ENCODE peak calls at places on chromosomes 16 and 17, in four cellular contexts. R is body of pancreas, O is A549, U is thoracic aorta. V is an unnamed sample.

GRCh38 chr16:58638148-58639036 is 8.8 kb upstream of the CNOT1 start:
- DNase-seq in R (peak; percentile 40), O (peak; percentile 66), U (no peak), V (no peak)

GRCh38 chr17:17983776-17984175 is 11.1 kb downstream of the DRC3 start:
- DNase-seq in R (no peak), O (no peak), U (no peak), V (no peak)

GRCh38 chr16:964696-965395 is 5.9 kb downstream of the LMF1 start:
- DNase-seq in R (no peak), O (no peak), U (no peak), V (no peak)

GRCh38 chr16:5027086-5027485 is 6.6 kb downstream of the NAGPA start:
- DNase-seq in R (no peak), O (no peak), U (no peak), V (no peak)

GRCh38 chr16:732936-733335 is 6.0 kb downstream of the HAGHL start:
- DNase-seq in R (no peak), O (no peak), U (no peak), V (no peak)

GRCh38 chr17:19271751-19272357 is 34.7 kb downstream of the EPN2 start:
- DNase-seq in R (no peak), O (no peak), U (no peak), V (no peak)

GRCh38 chr17:57599271-57600045 is 145.6 kb downstream of the CCDC182 start:
- DNase-seq in R (no peak), O (no peak), U (no peak), V (no peak)

GRCh38 chr16:67100569-67101300 is 9.0 kb upstream of the PHAF1 start:
- DNase-seq in R (no peak), O (peak; percentile 49), U (no peak), V (no peak)

GRCh38 chr17:50697076-50697475 is 10.6 kb downstream of the ANKRD40 start:
- DNase-seq in R (peak; percentile 42), O (no peak), U (no peak), V (no peak)

GRCh38 chr17:20967776-20968175 is 75.0 kb downstream of the USP22 start:
- DNase-seq in R (no peak), O (no peak), U (no peak), V (no peak)

GRCh38 chr16:78298986-78299385 is 199.5 kb downstream of the WWOX start:
- DNase-seq in R (no peak), O (no peak), U (no peak), V (no peak)

GRCh38 chr16:78309763-78310162 is 210.3 kb downstream of the WWOX start:
- DNase-seq in R (no peak), O (no peak), U (no peak), V (no peak)

GRCh38 chr16:78307824-78308528 is 208.5 kb downstream of the WWOX start:
- DNase-seq in R (no peak), O (no peak), U (no peak), V (no peak)

GRCh38 chr16:78300469-78300868 is 201.0 kb downstream of the WWOX start:
- DNase-seq in R (no peak), O (no peak), U (no peak), V (no peak)

GRCh38 chr16:78303946-78304345 is 204.5 kb downstream of the WWOX start:
- DNase-seq in R (no peak), O (no peak), U (no peak), V (no peak)
- H3K4me1 ChIP-seq in R (peaks cover 8% of the 10 kb centered on the region), O (no peaks in the 10 kb centered on the region), U (no peaks in the 10 kb centered on the region), V (no peaks in the 10 kb centered on the region)

GRCh38 chr16:87322360-87322759 is 5.2 kb upstream of the C16orf95 start:
- DNase-seq in R (no peak), O (no peak), U (no peak), V (no peak)
- H3K27ac ChIP-seq in R (no peak overlapping the region), O (no peak overlapping the region), U (no peak overlapping the region), V (no peak overlapping the region)

DNA sequence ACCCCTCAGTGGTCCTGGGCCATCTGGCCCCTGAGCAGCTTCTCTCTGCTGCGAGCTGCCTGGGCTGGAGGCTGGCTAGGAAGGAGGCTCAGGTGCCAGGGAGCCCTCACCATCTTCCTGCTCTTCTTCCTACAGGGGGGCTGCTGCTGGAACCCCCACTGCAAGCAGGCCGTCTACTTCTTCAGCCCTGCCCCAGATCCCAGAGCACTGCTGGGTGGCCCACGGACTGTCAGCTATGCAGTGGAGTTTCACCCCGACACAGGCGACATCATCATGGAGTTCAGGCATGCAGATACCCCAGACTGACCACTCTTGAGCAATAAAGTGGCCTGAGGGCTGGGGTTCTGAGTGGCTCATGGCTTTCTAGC is 46.1 kb downstream of the PRMT7 start:
- DNase-seq in R (no peak), O (no peak), U (no peak), V (no peak)
- H3K4me3 ChIP-seq in R (no peak overlapping the region), O (no peak overlapping the region), U (no peak overlapping the region), V (no peak overlapping the region)

DNA sequence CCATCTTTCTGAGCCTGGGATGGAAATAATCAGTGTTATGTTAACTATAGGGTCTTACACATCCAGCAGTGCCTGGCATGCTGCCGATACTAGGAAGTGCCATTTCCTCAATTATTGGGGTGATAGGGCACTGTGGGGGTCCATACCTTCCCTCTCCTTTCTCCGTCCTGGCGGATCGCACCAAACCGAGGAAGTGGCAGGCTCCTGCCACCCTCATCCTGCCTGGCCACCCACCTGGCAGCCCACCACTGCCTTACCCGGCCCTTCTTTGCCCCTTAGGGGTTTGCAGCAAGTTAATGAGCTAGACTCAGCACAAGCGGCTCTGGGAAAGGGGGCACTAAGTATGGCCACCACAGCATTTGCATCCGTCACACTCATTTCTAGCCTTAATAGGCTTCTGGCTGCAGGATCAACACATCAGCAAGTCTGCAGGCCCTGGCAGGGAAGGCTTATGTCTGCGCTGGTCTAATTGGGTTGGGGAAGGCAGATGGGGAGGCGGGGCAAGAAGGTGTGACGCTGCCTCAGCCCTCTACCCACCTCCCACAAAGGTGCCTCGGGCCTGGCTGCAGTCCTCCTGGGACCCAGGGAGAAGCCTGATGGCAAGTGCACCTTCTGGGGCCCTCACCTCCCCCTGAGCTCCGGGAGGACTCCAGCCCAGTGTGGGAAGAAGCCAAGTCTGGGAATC is 28.6 kb downstream of the DCAKD start:
- DNase-seq in R (no peak), O (no peak), U (no peak), V (no peak)
- H3K4me1 ChIP-seq in R (peaks cover 43% of the 10 kb centered on the region), O (peaks cover 24% of the 10 kb centered on the region), U (peaks cover 34% of the 10 kb centered on the region), V (peaks cover 32% of the 10 kb centered on the region)

GRCh38 chr16:12113581-12114375 is 137.2 kb downstream of the SNX29 start:
- DNase-seq in R (no peak), O (no peak), U (no peak), V (no peak)

GRCh38 chr16:12110361-12111107 is 134.0 kb downstream of the SNX29 start:
- DNase-seq in R (no peak), O (no peak), U (no peak), V (no peak)

GRCh38 chr16:12111223-12111622 is 134.7 kb downstream of the SNX29 start:
- DNase-seq in R (no peak), O (no peak), U (no peak), V (no peak)

DNA sequence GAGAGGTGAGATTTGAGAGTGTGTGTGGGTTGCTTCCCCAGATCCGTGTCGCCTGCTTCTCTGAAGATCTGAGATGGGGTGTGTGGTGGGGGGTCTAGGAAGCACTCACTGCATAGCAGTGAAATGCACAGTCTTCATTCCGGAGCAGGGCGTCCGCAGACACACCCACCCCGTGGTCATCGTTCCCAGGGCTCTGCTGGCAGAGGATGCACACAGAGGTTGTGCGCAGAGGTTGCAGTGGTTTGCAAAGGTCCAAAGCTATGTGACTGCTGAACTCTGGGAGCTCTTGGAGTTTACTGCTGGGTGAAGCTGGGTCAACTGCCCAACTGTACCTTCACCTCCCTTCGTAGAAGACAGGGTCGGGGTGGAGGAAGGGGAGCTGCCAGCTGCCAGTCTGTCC is 135.3 kb downstream of the SNX29 start:
- DNase-seq in R (no peak), O (no peak), U (no peak), V (no peak)
- H3K27ac ChIP-seq in R (no peak overlapping the region), O (no peak overlapping the region), U (no peak overlapping the region), V (no peak overlapping the region)

GRCh38 chr17:55264640-55265298 is at the start of gene HLF:
- DNase-seq in R (peak; percentile 90), O (peak; percentile 77), U (no peak), V (peak; percentile 51)

GRCh38 chr17:55266958-55267688 is 2.4 kb downstream of the HLF start:
- DNase-seq in R (no peak), O (no peak), U (no peak), V (no peak)

GRCh38 chr17:55265434-55266021 is 768 bp downstream of the HLF start:
- DNase-seq in R (peak; percentile 43), O (no peak), U (no peak), V (peak; percentile 51)

GRCh38 chr17:55267777-55268648 is 3.3 kb downstream of the HLF start:
- DNase-seq in R (no peak), O (no peak), U (no peak), V (no peak)

GRCh38 chr17:55266051-55266957 is 1.5 kb downstream of the HLF start:
- DNase-seq in R (peak; percentile 42), O (no peak), U (no peak), V (no peak)
- H3K4me3 ChIP-seq in R (no peak overlapping the region), O (peak overlapping the region; percentile 58), U (peak overlapping the region; percentile 86), V (peak overlapping the region; percentile 66)

GRCh38 chr16:85912271-85912974 is 13.5 kb downstream of the IRF8 start:
- DNase-seq in R (peak; percentile 29), O (no peak), U (no peak), V (peak; percentile 73)

GRCh38 chr16:85913141-85913601 is 14.2 kb downstream of the IRF8 start:
- DNase-seq in R (no peak), O (no peak), U (no peak), V (no peak)

GRCh38 chr16:85914423-85914794 is 15.4 kb downstream of the IRF8 start:
- DNase-seq in R (no peak), O (no peak), U (no peak), V (no peak)

GRCh38 chr16:85915125-85915845 is 16.3 kb downstream of the IRF8 start:
- DNase-seq in R (peak; percentile 79), O (no peak), U (no peak), V (peak; percentile 44)

GRCh38 chr16:85913688-85914422 is 14.9 kb downstream of the IRF8 start:
- DNase-seq in R (no peak), O (no peak), U (no peak), V (no peak)
- H3K4me1 ChIP-seq in R (peaks cover 13% of the 10 kb centered on the region), O (no peaks in the 10 kb centered on the region), U (peaks cover 5% of the 10 kb centered on the region), V (peaks cover 31% of the 10 kb centered on the region)

V was measured in Peyer's patch.